ENCODE peak calls at places on chromosomes 1 and 21, in five cellular contexts. Q is NCI-H510A treated with DMSO at 0.1 percent for 48 hours; J is NCI-H345; Z is stimulated activated CD8-positive, alpha-beta memory T cell treated with anti-CD3 and anti-CD28 coated beads, Interleukin-7, amount 100 ng/mL, for 1 hour; G is DMS79. R is an unnamed sample.
A peak's percentile ranks its signal among the peaks of the same experiment; 100 is the strongest.

GRCh38 chr1:96234299-96234698 is 487.3 kb upstream of the PTBP2 start:
- DNase-seq in Q (peak; percentile 89), J (peak; percentile 92), Z (no peak), G (peak; percentile 56), R (no peak)

GRCh38 chr1:225806249-225806648 is 3.7 kb upstream of the EPHX1 start:
- DNase-seq in Q (no peak), J (no peak), Z (no peak), G (no peak), R (no peak)

GRCh38 chr1:70509996-70510876 is 99.2 kb downstream of the CTH start:
- DNase-seq in Q (peak; percentile 71), J (peak; percentile 62), Z (no peak), G (peak; percentile 59), R (peak; percentile 55)

GRCh38 chr1:170568197-170568596 is 36.2 kb downstream of the GORAB start:
- DNase-seq in Q (no peak), J (no peak), Z (no peak), G (no peak), R (no peak)

GRCh38 chr1:24018611-24019580 is 38.8 kb upstream of the SRSF10 start:
- DNase-seq in Q (no peak), J (no peak), Z (no peak), G (peak; percentile 91), R (no peak)

GRCh38 chr1:47792786-47793185 is 204.4 kb downstream of the TRABD2B start:
- DNase-seq in Q (no peak), J (no peak), Z (no peak), G (no peak), R (no peak)

GRCh38 chr1:175182347-175182746 is 10.2 kb downstream of the KIAA0040 start:
- DNase-seq in Q (no peak), J (no peak), Z (no peak), G (no peak), R (no peak)

GRCh38 chr1:30930631-30931173 is 22.1 kb upstream of the SDC3 start:
- DNase-seq in Q (no peak), J (no peak), Z (no peak), G (no peak), R (no peak)

GRCh38 chr21:39097981-39098380 is 85.3 kb downstream of the PSMG1 start:
- DNase-seq in Q (no peak), J (no peak), Z (no peak), G (no peak), R (no peak)

GRCh38 chr1:99613716-99614115 is 32.2 kb upstream of the PALMD start:
- DNase-seq in Q (no peak), J (no peak), Z (no peak), G (no peak), R (no peak)

GRCh38 chr1:181088079-181089016 is at the start of gene IER5:
- DNase-seq in Q (peak; percentile 96), J (peak; percentile 96), Z (peak; percentile 93), G (peak; percentile 82), R (peak; percentile 99)

GRCh38 chr1:199495432-199495831 is 532.1 kb upstream of the NR5A2 start:
- DNase-seq in Q (no peak), J (no peak), Z (no peak), G (no peak), R (no peak)

GRCh38 chr1:103931891-103932290 is 182.2 kb downstream of the AMY1C start:
- DNase-seq in Q (no peak), J (no peak), Z (no peak), G (no peak), R (no peak)

GRCh38 chr1:28869952-28870351 is 44.4 kb upstream of the EPB41 start:
- DNase-seq in Q (no peak), J (no peak), Z (no peak), G (no peak), R (no peak)

GRCh38 chr1:33050221-33051076 is 13.8 kb upstream of the AK2 start:
- DNase-seq in Q (no peak), J (no peak), Z (no peak), G (no peak), R (peak; percentile 38)

GRCh38 chr1:50450861-50451653 is 27.8 kb upstream of the DMRTA2 start:
- DNase-seq in Q (no peak), J (no peak), Z (no peak), G (no peak), R (no peak)

GRCh38 chr1:198497326-198498220 is 42.9 kb downstream of the ATP6V1G3 start:
- DNase-seq in Q (no peak), J (no peak), Z (no peak), G (no peak), R (no peak)